ENCODE peak calls at places on chromosomes 12 and 14, in seven cellular contexts. One of them, this sample, is unnamed.

GRCh38 chr12:109191621-109192250 is 75.3 kb downstream of the ACACB start:
- DNase-seq in ovary: no peak
- DNase-seq in adrenal gland: no peak
- DNase-seq in cardiac muscle cell: no peak
- DNase-seq in breast epithelium: no peak
- DNase-seq in brain microvascular endothelial cell: no peak
- DNase-seq in fibroblast of lung: no peak
- DNase-seq in this sample: peak

GRCh38 chr12:48197549-48197966 is 5.5 kb downstream of the OR10AD1 start:
- DNase-seq in breast epithelium: no peak
- DNase-seq in fibroblast of lung: peak
- DNase-seq in brain microvascular endothelial cell: peak
- DNase-seq in adrenal gland: no peak
- DNase-seq in ovary: no peak
- DNase-seq in cardiac muscle cell: peak
- DNase-seq in this sample: no peak

GRCh38 chr14:105867961-105868599 is 341.7 kb downstream of the TMEM121 start:
- DNase-seq in ovary: peak
- DNase-seq in cardiac muscle cell: no peak
- DNase-seq in breast epithelium: no peak
- DNase-seq in brain microvascular endothelial cell: no peak
- DNase-seq in fibroblast of lung: no peak
- DNase-seq in adrenal gland: peak
- DNase-seq in this sample: no peak

GRCh38 chr14:44962573-44963528 is 861 bp downstream of the TOGARAM1 start:
- DNase-seq in breast epithelium: peak
- DNase-seq in fibroblast of lung: peak
- DNase-seq in cardiac muscle cell: peak
- DNase-seq in brain microvascular endothelial cell: peak
- DNase-seq in adrenal gland: peak
- DNase-seq in ovary: peak
- DNase-seq in this sample: peak

GRCh38 chr12:126185025-126185424 is 1119.8 kb downstream of the AACS start:
- DNase-seq in ovary: no peak
- DNase-seq in brain microvascular endothelial cell: no peak
- DNase-seq in fibroblast of lung: no peak
- DNase-seq in breast epithelium: no peak
- DNase-seq in adrenal gland: no peak
- DNase-seq in cardiac muscle cell: no peak
- DNase-seq in this sample: no peak

GRCh38 chr12:110245278-110245868 is 35.7 kb upstream of the ATP2A2 start:
- DNase-seq in fibroblast of lung: no peak
- DNase-seq in ovary: no peak
- DNase-seq in breast epithelium: no peak
- DNase-seq in cardiac muscle cell: no peak
- DNase-seq in adrenal gland: no peak
- DNase-seq in brain microvascular endothelial cell: no peak
- DNase-seq in this sample: no peak

GRCh38 chr12:53623986-53624385 is 2.2 kb downstream of the ATF7 start:
- DNase-seq in adrenal gland: no peak
- DNase-seq in cardiac muscle cell: peak
- DNase-seq in ovary: no peak
- DNase-seq in breast epithelium: no peak
- DNase-seq in brain microvascular endothelial cell: peak
- DNase-seq in fibroblast of lung: peak
- DNase-seq in this sample: no peak

GRCh38 chr12:125100551-125101434 is 35.6 kb downstream of the AACS start:
- DNase-seq in breast epithelium: no peak
- DNase-seq in ovary: no peak
- DNase-seq in adrenal gland: no peak
- DNase-seq in brain microvascular endothelial cell: no peak
- DNase-seq in cardiac muscle cell: no peak
- DNase-seq in fibroblast of lung: no peak
- DNase-seq in this sample: no peak

GRCh38 chr12:84408936-84409335 is 503.7 kb downstream of the SLC6A15 start:
- DNase-seq in cardiac muscle cell: peak
- DNase-seq in fibroblast of lung: no peak
- DNase-seq in breast epithelium: no peak
- DNase-seq in adrenal gland: no peak
- DNase-seq in ovary: no peak
- DNase-seq in brain microvascular endothelial cell: peak
- DNase-seq in this sample: no peak

GRCh38 chr12:4307593-4308333 is 13.2 kb upstream of the TIGAR start:
- DNase-seq in brain microvascular endothelial cell: peak
- DNase-seq in ovary: peak
- DNase-seq in fibroblast of lung: peak
- DNase-seq in cardiac muscle cell: peak
- DNase-seq in breast epithelium: peak
- DNase-seq in adrenal gland: peak
- DNase-seq in this sample: peak

GRCh38 chr14:30223966-30224365 is 296.3 kb upstream of the PRKD1 start:
- DNase-seq in ovary: peak
- DNase-seq in cardiac muscle cell: peak
- DNase-seq in fibroblast of lung: peak
- DNase-seq in adrenal gland: peak
- DNase-seq in brain microvascular endothelial cell: no peak
- DNase-seq in breast epithelium: peak
- DNase-seq in this sample: no peak

GRCh38 chr14:38958589-38958988 is 144.4 kb downstream of the SEC23A start:
- DNase-seq in adrenal gland: no peak
- DNase-seq in cardiac muscle cell: no peak
- DNase-seq in breast epithelium: no peak
- DNase-seq in ovary: no peak
- DNase-seq in fibroblast of lung: no peak
- DNase-seq in brain microvascular endothelial cell: no peak
- DNase-seq in this sample: peak

GRCh38 chr14:31990183-31990862 is 86.8 kb upstream of the ARHGAP5 start:
- DNase-seq in breast epithelium: no peak
- DNase-seq in cardiac muscle cell: peak
- DNase-seq in brain microvascular endothelial cell: no peak
- DNase-seq in ovary: no peak
- DNase-seq in adrenal gland: no peak
- DNase-seq in fibroblast of lung: no peak
- DNase-seq in this sample: no peak

GRCh38 chr14:106174206-106174605 is 647.8 kb downstream of the TMEM121 start:
- DNase-seq in breast epithelium: no peak
- DNase-seq in fibroblast of lung: no peak
- DNase-seq in ovary: no peak
- DNase-seq in brain microvascular endothelial cell: no peak
- DNase-seq in cardiac muscle cell: no peak
- DNase-seq in adrenal gland: no peak
- DNase-seq in this sample: no peak

GRCh38 chr12:105910030-105910429 is 228.7 kb downstream of the NUAK1 start:
- DNase-seq in brain microvascular endothelial cell: peak
- DNase-seq in adrenal gland: no peak
- DNase-seq in breast epithelium: no peak
- DNase-seq in fibroblast of lung: no peak
- DNase-seq in ovary: no peak
- DNase-seq in cardiac muscle cell: no peak
- DNase-seq in this sample: no peak

GRCh38 chr12:47547077-47547476 is 158.8 kb downstream of the RPAP3 start:
- DNase-seq in ovary: no peak
- DNase-seq in breast epithelium: no peak
- DNase-seq in cardiac muscle cell: peak
- DNase-seq in fibroblast of lung: peak
- DNase-seq in brain microvascular endothelial cell: peak
- DNase-seq in adrenal gland: peak
- DNase-seq in this sample: peak

GRCh38 chr14:64954491-64955240 is 12.1 kb upstream of the GPX2 start:
- DNase-seq in breast epithelium: peak
- DNase-seq in ovary: no peak
- DNase-seq in fibroblast of lung: no peak
- DNase-seq in adrenal gland: no peak
- DNase-seq in brain microvascular endothelial cell: no peak
- DNase-seq in cardiac muscle cell: no peak
- DNase-seq in this sample: no peak

GRCh38 chr14:52877628-52878027 is 73.2 kb downstream of the FERMT2 start:
- DNase-seq in brain microvascular endothelial cell: no peak
- DNase-seq in cardiac muscle cell: peak
- DNase-seq in breast epithelium: no peak
- DNase-seq in ovary: no peak
- DNase-seq in fibroblast of lung: peak
- DNase-seq in adrenal gland: no peak
- DNase-seq in this sample: no peak

GRCh38 chr14:71745072-71745471 is 187.2 kb upstream of the RGS6 start:
- DNase-seq in adrenal gland: no peak
- DNase-seq in cardiac muscle cell: no peak
- DNase-seq in ovary: no peak
- DNase-seq in breast epithelium: no peak
- DNase-seq in fibroblast of lung: no peak
- DNase-seq in brain microvascular endothelial cell: no peak
- DNase-seq in this sample: no peak

GRCh38 chr12:49665384-49665783 is 41.8 kb downstream of the FMNL3 start:
- DNase-seq in fibroblast of lung: no peak
- DNase-seq in brain microvascular endothelial cell: no peak
- DNase-seq in cardiac muscle cell: peak
- DNase-seq in breast epithelium: no peak
- DNase-seq in ovary: no peak
- DNase-seq in adrenal gland: no peak
- DNase-seq in this sample: no peak

GRCh38 chr12:49664591-49665146 is 41.3 kb downstream of the PRPF40B start:
- DNase-seq in adrenal gland: no peak
- DNase-seq in cardiac muscle cell: no peak
- DNase-seq in ovary: no peak
- DNase-seq in breast epithelium: no peak
- DNase-seq in brain microvascular endothelial cell: no peak
- DNase-seq in fibroblast of lung: no peak
- DNase-seq in this sample: no peak

GRCh38 chr12:49661191-49661590 is 37.8 kb downstream of the PRPF40B start:
- DNase-seq in breast epithelium: no peak
- DNase-seq in cardiac muscle cell: no peak
- DNase-seq in adrenal gland: no peak
- DNase-seq in fibroblast of lung: no peak
- DNase-seq in brain microvascular endothelial cell: no peak
- DNase-seq in ovary: peak
- DNase-seq in this sample: no peak

GRCh38 chr12:49664167-49664566 is 40.8 kb downstream of the PRPF40B start:
- DNase-seq in brain microvascular endothelial cell: no peak
- DNase-seq in breast epithelium: no peak
- DNase-seq in fibroblast of lung: no peak
- DNase-seq in ovary: no peak
- DNase-seq in cardiac muscle cell: no peak
- DNase-seq in adrenal gland: no peak
- DNase-seq in this sample: no peak

DNA sequence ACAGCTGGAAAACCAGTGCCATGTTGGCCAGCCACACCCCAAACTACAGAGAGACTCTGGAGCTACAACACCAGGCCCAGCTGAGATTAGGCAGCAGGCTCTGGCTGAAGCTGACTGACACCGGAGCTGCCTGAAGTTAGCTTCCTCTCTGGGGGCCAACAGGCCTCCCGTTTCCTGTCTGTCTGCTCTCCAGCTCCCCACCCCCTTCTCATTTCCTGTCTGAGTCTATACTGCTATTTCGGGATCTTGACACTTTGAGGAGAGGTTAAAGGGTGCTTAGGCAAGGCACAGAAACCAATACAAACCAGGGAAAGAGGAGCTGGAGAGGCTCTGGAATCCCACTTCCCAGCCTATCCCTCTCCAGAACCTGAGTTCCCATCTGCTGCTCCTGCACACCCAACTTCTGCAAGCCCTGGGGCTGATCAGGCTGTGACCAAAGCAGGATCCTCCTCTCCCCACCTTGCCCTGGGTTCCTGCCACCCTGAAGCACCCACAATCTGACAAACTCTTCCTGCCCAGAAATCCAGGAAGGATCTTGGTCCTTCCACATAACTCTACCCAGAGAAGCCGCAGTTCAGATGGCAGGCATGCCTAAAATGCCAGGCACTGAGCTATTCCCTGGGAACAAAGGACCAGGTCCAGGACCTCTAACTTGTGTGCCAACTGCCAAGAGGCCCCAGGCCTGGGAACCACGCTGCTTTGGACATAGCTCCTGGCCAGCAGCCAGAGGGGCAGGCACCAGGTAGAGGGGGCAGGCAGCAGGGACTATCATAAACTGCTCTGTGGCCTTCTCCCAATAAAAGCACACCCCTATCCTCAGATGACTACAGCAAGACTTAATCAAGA is 39.9 kb downstream of the PRPF40B start:
- DNase-seq in fibroblast of lung: peak
- DNase-seq in ovary: peak
- DNase-seq in breast epithelium: no peak
- DNase-seq in cardiac muscle cell: peak
- DNase-seq in adrenal gland: peak
- DNase-seq in brain microvascular endothelial cell: peak
- DNase-seq in this sample: no peak
- H3K27ac ChIP-seq in fibroblast of lung: peak
- H3K27ac ChIP-seq in ovary: peak
- H3K27ac ChIP-seq in breast epithelium: peak
- H3K27ac ChIP-seq in cardiac muscle cell: peak
- H3K27ac ChIP-seq in adrenal gland: peak
- H3K27ac ChIP-seq in brain microvascular endothelial cell: peak
- H3K27ac ChIP-seq in this sample: no peak

DNA sequence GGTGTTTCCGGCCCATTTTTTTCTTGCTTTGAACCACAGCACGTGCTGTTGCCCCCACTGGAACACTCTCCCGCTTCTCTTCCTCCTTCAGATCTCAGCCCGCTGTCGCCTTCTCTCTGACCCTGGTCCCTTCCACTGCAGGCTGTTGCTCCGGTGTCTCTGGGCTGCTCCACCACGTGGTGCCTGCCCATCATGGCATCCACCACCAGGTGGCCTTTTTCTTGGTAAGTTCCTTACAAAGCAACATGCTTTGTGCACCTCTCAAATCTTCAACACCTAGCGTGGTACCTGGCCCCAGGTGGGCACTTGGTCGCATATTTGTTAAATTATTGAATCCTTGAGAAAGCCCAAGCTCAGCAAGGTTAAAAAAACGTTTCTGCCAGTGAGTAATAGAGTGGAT is 19.1 kb downstream of the TUNAR start:
- DNase-seq in ovary: no peak
- DNase-seq in cardiac muscle cell: no peak
- DNase-seq in fibroblast of lung: no peak
- DNase-seq in brain microvascular endothelial cell: no peak
- DNase-seq in adrenal gland: no peak
- DNase-seq in breast epithelium: no peak
- DNase-seq in this sample: no peak
- TF ChIP-seq CTCF in ovary: no peak
- TF ChIP-seq CTCF in cardiac muscle cell: no peak
- TF ChIP-seq CTCF in fibroblast of lung: no peak
- TF ChIP-seq CTCF in brain microvascular endothelial cell: peak
- TF ChIP-seq CTCF in adrenal gland: no peak
- TF ChIP-seq CTCF in breast epithelium: no peak
- TF ChIP-seq CTCF in this sample: peak

GRCh38 chr12:9114946-9115345 is 773 bp downstream of the A2M start:
- DNase-seq in breast epithelium: no peak
- DNase-seq in adrenal gland: no peak
- DNase-seq in ovary: no peak
- DNase-seq in brain microvascular endothelial cell: no peak
- DNase-seq in fibroblast of lung: no peak
- DNase-seq in cardiac muscle cell: no peak
- DNase-seq in this sample: peak
- H3K27ac ChIP-seq in breast epithelium: peak
- H3K27ac ChIP-seq in adrenal gland: peak
- H3K27ac ChIP-seq in ovary: no peak
- H3K27ac ChIP-seq in brain microvascular endothelial cell: no peak
- H3K27ac ChIP-seq in fibroblast of lung: no peak
- H3K27ac ChIP-seq in cardiac muscle cell: no peak
- H3K27ac ChIP-seq in this sample: no peak

DNA sequence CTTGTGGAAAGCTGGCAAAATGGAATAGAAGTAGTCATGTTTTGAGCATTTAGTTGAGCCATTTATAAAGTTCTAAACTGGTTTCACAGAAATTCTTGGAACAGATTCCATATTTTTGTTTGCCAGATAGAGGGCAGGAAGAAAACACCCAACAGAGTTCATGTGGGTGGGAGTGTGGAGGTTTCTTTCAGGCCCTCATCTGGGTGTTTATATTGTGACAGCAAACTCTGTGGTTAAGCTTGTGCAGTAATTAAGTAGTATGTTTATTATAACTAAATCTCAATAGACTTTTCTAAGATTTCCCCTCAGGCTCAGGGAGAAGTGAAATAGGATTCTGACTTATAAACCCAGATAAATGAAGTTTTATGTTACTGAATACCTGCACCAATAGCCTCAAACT is 57.4 kb downstream of the SPPL3 start:
- DNase-seq in breast epithelium: no peak
- DNase-seq in ovary: no peak
- DNase-seq in brain microvascular endothelial cell: no peak
- DNase-seq in fibroblast of lung: no peak
- DNase-seq in cardiac muscle cell: peak
- DNase-seq in adrenal gland: no peak
- DNase-seq in this sample: no peak
- TF ChIP-seq CTCF in breast epithelium: no peak
- TF ChIP-seq CTCF in ovary: no peak
- TF ChIP-seq CTCF in brain microvascular endothelial cell: no peak
- TF ChIP-seq CTCF in fibroblast of lung: no peak
- TF ChIP-seq CTCF in cardiac muscle cell: no peak
- TF ChIP-seq CTCF in adrenal gland: no peak
- TF ChIP-seq CTCF in this sample: no peak